ENCODE peak calls at places on chromosomes 2 and 18, in four cellular contexts. L is HCT116, A is NCI-H187 treated with DMSO at 0.1 percent for 48 hours, S is frontal cortex. F is an unnamed sample.

GRCh38 chr18:43914017-43914416 is 636.7 kb upstream of the SYT4 start:
- DNase-seq in A (no peak), L (no peak), S (no peak), F (no peak)

GRCh38 chr2:74597456-74597855 is 42.9 kb downstream of the DOK1 start:
- DNase-seq in L (no peak), A (no peak), S (no peak), F (no peak)

GRCh38 chr2:1639086-1639858 is 105.0 kb downstream of the PXDN start:
- DNase-seq in S (no peak), L (no peak), A (no peak), F (no peak)

GRCh38 chr2:86566158-86566827 is 3.0 kb upstream of the CHMP3 start:
- DNase-seq in L (no peak), A (no peak), S (no peak), F (no peak)

GRCh38 chr2:151808258-151809072 is 19.8 kb downstream of the ARL5A start:
- DNase-seq in L (no peak), S (no peak), A (no peak), F (no peak)

GRCh38 chr18:3593381-3593903 is 143.5 kb downstream of the TGIF1 start:
- DNase-seq in S (no peak), L (no peak), A (no peak), F (no peak)

GRCh38 chr2:120391905-120392665 is 46.1 kb downstream of the INHBB start:
- DNase-seq in S (no peak), L (no peak), A (no peak), F (no peak)

GRCh38 chr2:180012523-180012922 is 5.4 kb upstream of the CWC22 start:
- DNase-seq in L (no peak), S (no peak), A (no peak), F (peak)

GRCh38 chr2:68653034-68653433 is 9.7 kb downstream of the PROKR1 start:
- DNase-seq in S (no peak), L (no peak), A (no peak), F (no peak)

GRCh38 chr2:20913460-20913859 is 90.6 kb upstream of the LDAH start:
- DNase-seq in A (no peak), L (no peak), S (no peak), F (no peak)

GRCh38 chr2:101673920-101674319 is 23.6 kb upstream of the MAP4K4 start:
- DNase-seq in S (no peak), L (no peak), A (no peak), F (no peak)

GRCh38 chr2:20629181-20629580 is 21.7 kb downstream of the HS1BP3 start:
- DNase-seq in L (no peak), A (no peak), S (no peak), F (no peak)

GRCh38 chr2:43210467-43211303 is 15.7 kb downstream of the ZFP36L2 start:
- DNase-seq in L (no peak), A (no peak), S (peak), F (no peak)

GRCh38 chr2:237549216-237550056 is 16.9 kb upstream of the PRLH start:
- DNase-seq in L (no peak), S (no peak), A (no peak), F (no peak)

GRCh38 chr2:192060161-192060560 is 134.6 kb downstream of the TMEFF2 start:
- DNase-seq in A (no peak), L (no peak), S (no peak), F (peak)

GRCh38 chr2:117639401-117639800 is 175.1 kb upstream of the DDX18 start:
- DNase-seq in A (no peak), L (no peak), S (no peak), F (no peak)

GRCh38 chr2:135913726-135914365 is 37.6 kb upstream of the MCM6 start:
- DNase-seq in S (no peak), L (peak), A (no peak), F (peak)

F was measured in NCI-H460.